ENCODE peak calls at places on chromosomes 13 and 19, in six cellular contexts. One of them, this sample, is unnamed. For H3K4me1, the result is how much of the 10 kb centered on the place peaks cover.

GRCh38 chr19:16569609-16570320 is 2.5 kb downstream of the SLC35E1 start:
- DNase-seq in fibroblast of lung: no peak
- DNase-seq in endothelial cell of umbilical vein: no peak
- DNase-seq in CD8-positive, alpha-beta memory T cell: no peak
- DNase-seq in body of pancreas: peak
- DNase-seq in pancreas: no peak
- DNase-seq in this sample: no peak

GRCh38 chr19:52273301-52273700 is 3.9 kb downstream of the ZNF766 start:
- DNase-seq in fibroblast of lung: no peak
- DNase-seq in endothelial cell of umbilical vein: no peak
- DNase-seq in CD8-positive, alpha-beta memory T cell: no peak
- DNase-seq in body of pancreas: no peak
- DNase-seq in pancreas: no peak
- DNase-seq in this sample: no peak

GRCh38 chr13:43132911-43133310 is 109.5 kb downstream of the DNAJC15 start:
- DNase-seq in fibroblast of lung: no peak
- DNase-seq in endothelial cell of umbilical vein: no peak
- DNase-seq in CD8-positive, alpha-beta memory T cell: no peak
- DNase-seq in body of pancreas: no peak
- DNase-seq in pancreas: no peak
- DNase-seq in this sample: peak

GRCh38 chr19:38663957-38664502 is 16.6 kb downstream of the ACTN4 start:
- DNase-seq in fibroblast of lung: no peak
- DNase-seq in endothelial cell of umbilical vein: no peak
- DNase-seq in CD8-positive, alpha-beta memory T cell: no peak
- DNase-seq in body of pancreas: peak
- DNase-seq in pancreas: no peak
- DNase-seq in this sample: no peak

GRCh38 chr13:49303533-49304252 is 56.0 kb downstream of the CDADC1 start:
- DNase-seq in fibroblast of lung: no peak
- DNase-seq in endothelial cell of umbilical vein: peak
- DNase-seq in CD8-positive, alpha-beta memory T cell: no peak
- DNase-seq in body of pancreas: peak
- DNase-seq in pancreas: no peak
- DNase-seq in this sample: no peak

GRCh38 chr19:395467-395866 is 13.5 kb downstream of the C2CD4C start:
- DNase-seq in fibroblast of lung: no peak
- DNase-seq in endothelial cell of umbilical vein: no peak
- DNase-seq in CD8-positive, alpha-beta memory T cell: no peak
- DNase-seq in body of pancreas: no peak
- DNase-seq in pancreas: no peak
- DNase-seq in this sample: no peak

GRCh38 chr19:35206379-35206778 is 22.2 kb downstream of the FAM187B start:
- DNase-seq in fibroblast of lung: no peak
- DNase-seq in endothelial cell of umbilical vein: no peak
- DNase-seq in CD8-positive, alpha-beta memory T cell: peak
- DNase-seq in body of pancreas: no peak
- DNase-seq in pancreas: no peak
- DNase-seq in this sample: no peak

GRCh38 chr19:32416749-32417469 is 11.3 kb downstream of the DPY19L3 start:
- DNase-seq in fibroblast of lung: peak
- DNase-seq in endothelial cell of umbilical vein: no peak
- DNase-seq in CD8-positive, alpha-beta memory T cell: no peak
- DNase-seq in body of pancreas: no peak
- DNase-seq in pancreas: no peak
- DNase-seq in this sample: no peak

GRCh38 chr19:49441210-49441959 is at the start of gene SLC17A7:
- DNase-seq in fibroblast of lung: no peak
- DNase-seq in endothelial cell of umbilical vein: no peak
- DNase-seq in CD8-positive, alpha-beta memory T cell: peak
- DNase-seq in body of pancreas: peak
- DNase-seq in pancreas: no peak
- DNase-seq in this sample: no peak

GRCh38 chr19:50461066-50461875 is 15.0 kb upstream of the EMC10 start:
- DNase-seq in fibroblast of lung: peak
- DNase-seq in endothelial cell of umbilical vein: peak
- DNase-seq in CD8-positive, alpha-beta memory T cell: peak
- DNase-seq in body of pancreas: peak
- DNase-seq in pancreas: peak
- DNase-seq in this sample: peak

GRCh38 chr13:113110048-113110851 is 4.7 kb downstream of the F7 start:
- DNase-seq in fibroblast of lung: peak
- DNase-seq in endothelial cell of umbilical vein: no peak
- DNase-seq in CD8-positive, alpha-beta memory T cell: no peak
- DNase-seq in body of pancreas: peak
- DNase-seq in pancreas: peak
- DNase-seq in this sample: no peak

DNA sequence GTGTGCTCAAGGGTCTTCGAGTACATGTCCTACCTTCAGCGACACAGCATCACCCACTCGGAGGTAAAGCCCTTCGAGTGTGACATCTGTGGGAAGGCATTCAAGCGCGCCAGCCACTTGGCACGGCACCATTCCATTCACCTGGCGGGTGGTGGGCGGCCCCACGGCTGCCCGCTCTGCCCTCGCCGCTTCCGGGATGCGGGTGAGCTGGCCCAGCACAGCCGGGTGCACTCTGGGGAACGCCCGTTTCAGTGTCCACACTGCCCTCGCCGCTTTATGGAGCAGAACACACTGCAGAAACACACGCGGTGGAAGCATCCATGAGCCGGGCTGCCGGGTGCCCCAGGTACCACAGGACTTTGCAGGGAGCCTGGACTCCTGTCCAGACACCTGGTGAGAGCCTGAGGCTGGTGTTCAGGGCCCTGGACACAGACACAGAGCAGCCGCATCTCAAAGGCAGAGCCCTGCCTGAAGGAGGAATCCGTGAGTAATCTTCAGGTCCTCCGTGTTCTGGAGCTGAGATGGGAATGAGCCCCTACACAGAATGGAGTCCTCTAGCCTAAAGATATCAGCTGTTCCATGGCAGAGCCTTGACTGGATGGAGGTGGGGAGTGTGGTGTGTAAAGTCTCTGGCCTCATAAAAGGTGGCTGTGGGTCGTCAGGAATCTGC is 1.5 kb downstream of the ZNF581 start:
- DNase-seq in fibroblast of lung: no peak
- DNase-seq in endothelial cell of umbilical vein: no peak
- DNase-seq in CD8-positive, alpha-beta memory T cell: no peak
- DNase-seq in body of pancreas: no peak
- DNase-seq in pancreas: no peak
- DNase-seq in this sample: no peak
- H3K4me1 ChIP-seq in fibroblast of lung: under half
- H3K4me1 ChIP-seq in endothelial cell of umbilical vein: under half
- H3K4me1 ChIP-seq in CD8-positive, alpha-beta memory T cell: under half
- H3K4me1 ChIP-seq in body of pancreas: half or more
- H3K4me1 ChIP-seq in pancreas: under half
- H3K4me1 ChIP-seq in this sample: under half

GRCh38 chr13:77300176-77301141 is 26.4 kb downstream of the MYCBP2 start:
- DNase-seq in fibroblast of lung: peak
- DNase-seq in endothelial cell of umbilical vein: peak
- DNase-seq in CD8-positive, alpha-beta memory T cell: no peak
- DNase-seq in body of pancreas: no peak
- DNase-seq in pancreas: no peak
- DNase-seq in this sample: no peak
- H3K4me1 ChIP-seq in fibroblast of lung: under half
- H3K4me1 ChIP-seq in endothelial cell of umbilical vein: under half
- H3K4me1 ChIP-seq in CD8-positive, alpha-beta memory T cell: under half
- H3K4me1 ChIP-seq in body of pancreas: under half
- H3K4me1 ChIP-seq in pancreas: under half
- H3K4me1 ChIP-seq in this sample: under half

GRCh38 chr13:110841846-110842245 is 73.0 kb downstream of the ANKRD10 start:
- DNase-seq in fibroblast of lung: no peak
- DNase-seq in endothelial cell of umbilical vein: no peak
- DNase-seq in CD8-positive, alpha-beta memory T cell: no peak
- DNase-seq in body of pancreas: no peak
- DNase-seq in pancreas: no peak
- DNase-seq in this sample: no peak
- H3K4me1 ChIP-seq in fibroblast of lung: under half
- H3K4me1 ChIP-seq in endothelial cell of umbilical vein: under half
- H3K4me1 ChIP-seq in CD8-positive, alpha-beta memory T cell: under half
- H3K4me1 ChIP-seq in body of pancreas: under half
- H3K4me1 ChIP-seq in pancreas: under half
- H3K4me1 ChIP-seq in this sample: under half

DNA sequence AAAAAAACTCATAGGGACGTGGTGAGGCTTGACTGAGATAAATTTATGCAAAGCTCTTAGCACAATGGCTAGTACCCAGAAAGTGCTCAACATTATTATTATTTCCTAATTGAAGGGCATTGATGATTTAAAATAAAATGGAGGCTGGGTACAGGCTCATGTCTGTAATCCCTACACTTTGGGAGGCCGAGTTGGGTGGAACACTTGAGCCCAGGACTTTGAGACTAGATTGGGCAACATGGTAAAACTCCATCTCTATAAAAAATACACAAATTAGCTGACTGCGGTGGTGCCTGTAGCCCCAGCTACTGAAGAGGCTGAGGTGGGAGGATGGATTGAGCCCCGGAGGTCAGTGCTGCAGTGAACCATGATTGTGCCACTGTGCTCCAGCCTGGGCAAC is 49.6 kb downstream of the LRCH1 start:
- DNase-seq in fibroblast of lung: no peak
- DNase-seq in endothelial cell of umbilical vein: no peak
- DNase-seq in CD8-positive, alpha-beta memory T cell: no peak
- DNase-seq in body of pancreas: no peak
- DNase-seq in pancreas: no peak
- DNase-seq in this sample: no peak
- H3K4me1 ChIP-seq in fibroblast of lung: under half
- H3K4me1 ChIP-seq in endothelial cell of umbilical vein: under half
- H3K4me1 ChIP-seq in CD8-positive, alpha-beta memory T cell: under half
- H3K4me1 ChIP-seq in body of pancreas: under half
- H3K4me1 ChIP-seq in pancreas: under half
- H3K4me1 ChIP-seq in this sample: under half

This sample was measured in SJCRH30.